ENCODE peak calls at places on chromosomes 13 and 19, in four cellular contexts. F is skeletal muscle cell, G is pancreas, V is NCI-H748 treated with DMSO at 0.1 percent for 48 hours. O is an unnamed sample.

GRCh38 chr19:52603558-52604207 is 33.6 kb downstream of the ZNF701 start:
- DNase-seq in F (peak; percentile 18), G (no peak), V (no peak), O (no peak)

GRCh38 chr19:1026189-1027019 is at the start of gene CNN2:
- DNase-seq in F (no peak), G (peak; percentile 90), V (no peak), O (no peak)

GRCh38 chr19:3123956-3124355 is 11.9 kb upstream of the GNA15 start:
- DNase-seq in F (no peak), G (no peak), V (no peak), O (no peak)

GRCh38 chr19:6011794-6012193 is 33.9 kb upstream of the RANBP3 start:
- DNase-seq in F (no peak), G (peak; percentile 26), V (no peak), O (no peak)

GRCh38 chr19:40247178-40247577 is 20.7 kb upstream of the CCNP start:
- DNase-seq in F (no peak), G (no peak), V (no peak), O (no peak)

GRCh38 chr13:112489199-112489598 is 98.8 kb downstream of the TUBGCP3 start:
- DNase-seq in F (no peak), G (peak; percentile 74), V (no peak), O (no peak)

GRCh38 chr19:33063356-33064116 is 1.2 kb downstream of the RHPN2 start:
- DNase-seq in F (no peak), G (no peak), V (peak; percentile 35), O (no peak)

GRCh38 chr19:42442833-42443232 is at the start of gene CXCL17:
- DNase-seq in F (no peak), G (no peak), V (no peak), O (no peak)

GRCh38 chr13:91017031-91017668 is 330.3 kb upstream of the MIR17HG start:
- DNase-seq in F (no peak), G (no peak), V (peak; percentile 71), O (no peak)

GRCh38 chr19:3196933-3197205 is 11.1 kb downstream of the NCLN start:
- DNase-seq in F (no peak), G (no peak), V (no peak), O (no peak)

GRCh38 chr13:102977471-102977870 is 88.7 kb downstream of the SLC10A2 start:
- DNase-seq in F (no peak), G (no peak), V (no peak), O (no peak)

O was measured in retinal pigment epithelial cell.